ENCODE peak calls at places on chromosomes 2 and 18, in five cellular contexts. Q is fibroblast of lung, E is mammary epithelial cell, O is heart left ventricle, S is neuronal stem cell. N is an unnamed sample.

GRCh38 chr2:135279209-135279608 is 227.1 kb downstream of the RAB3GAP1 start:
- DNase-seq in Q (no peak), E (no peak), O (no peak), S (no peak), N (no peak)

GRCh38 chr2:68709421-68709911 is 25.1 kb upstream of the ARHGAP25 start:
- DNase-seq in Q (peak; percentile 41), E (peak; percentile 39), O (no peak), S (peak; percentile 38), N (peak; percentile 47)

GRCh38 chr2:80501874-80502624 is 197.5 kb upstream of the LRRTM1 start:
- DNase-seq in Q (no peak), E (no peak), O (no peak), S (no peak), N (no peak)

GRCh38 chr2:95159690-95160449 is at the start of gene ZNF514:
- DNase-seq in Q (peak; percentile 76), E (peak; percentile 54), O (peak; percentile 90), S (peak; percentile 69), N (peak; percentile 78)

GRCh38 chr2:73283545-73284295 is 558 bp downstream of the FBXO41 start:
- DNase-seq in Q (no peak), E (no peak), O (no peak), S (no peak), N (no peak)

GRCh38 chr2:72144746-72145657 is 2.7 kb downstream of the CYP26B1 start:
- DNase-seq in Q (no peak), E (peak; percentile 54), O (peak; percentile 62), S (peak; percentile 44), N (peak; percentile 77)

GRCh38 chr2:70247364-70248144 is 874 bp downstream of the TIA1 start:
- DNase-seq in Q (peak; percentile 32), E (peak; percentile 11), O (no peak), S (peak; percentile 35), N (peak; percentile 78)

GRCh38 chr2:138321458-138321857 is 180.1 kb upstream of the SPOPL start:
- DNase-seq in Q (no peak), E (no peak), O (no peak), S (no peak), N (no peak)

GRCh38 chr18:12744103-12744502 is 41.3 kb downstream of the PSMG2 start:
- DNase-seq in Q (peak; percentile 65), E (peak; percentile 64), O (no peak), S (no peak), N (peak; percentile 69)

GRCh38 chr2:20135631-20136050 is 84.2 kb upstream of the LAPTM4A start:
- DNase-seq in Q (peak; percentile 51), E (no peak), O (peak; percentile 44), S (peak; percentile 36), N (peak; percentile 70)

GRCh38 chr2:174610243-174610995 is 12.8 kb upstream of the WIPF1 start:
- DNase-seq in Q (peak; percentile 73), E (no peak), O (no peak), S (no peak), N (no peak)

GRCh38 chr2:152462591-152463178 is 127.7 kb downstream of the FMNL2 start:
- DNase-seq in Q (no peak), E (no peak), O (no peak), S (no peak), N (no peak)

GRCh38 chr2:174325932-174326879 is 8.5 kb upstream of the SP9 start:
- DNase-seq in Q (no peak), E (no peak), O (no peak), S (peak; percentile 41), N (no peak)

GRCh38 chr2:11375025-11375688 is 30.7 kb upstream of the ROCK2 start:
- DNase-seq in Q (no peak), E (no peak), O (no peak), S (no peak), N (no peak)
- H3K4me1 ChIP-seq in Q (peaks cover 33% of the 10 kb centered on the region), E (peaks cover 51% of the 10 kb centered on the region), O (peaks cover 20% of the 10 kb centered on the region), S (peaks cover 6% of the 10 kb centered on the region), N (peaks cover 8% of the 10 kb centered on the region)

GRCh38 chr2:128319773-128320608 is 1.3 kb upstream of the HS6ST1 start:
- DNase-seq in Q (no peak), E (no peak), O (no peak), S (no peak), N (no peak)
- H3K4me1 ChIP-seq in Q (peaks cover 12% of the 10 kb centered on the region), E (peaks cover 25% of the 10 kb centered on the region), O (peaks cover 36% of the 10 kb centered on the region), S (peaks cover 36% of the 10 kb centered on the region), N (peaks cover 4% of the 10 kb centered on the region)

GRCh38 chr18:79406708-79407107 is 11.0 kb downstream of the NFATC1 start:
- DNase-seq in Q (no peak), E (no peak), O (no peak), S (no peak), N (no peak)

GRCh38 chr18:79404567-79404910 is 8.8 kb downstream of the NFATC1 start:
- DNase-seq in Q (no peak), E (no peak), O (no peak), S (no peak), N (no peak)

GRCh38 chr18:79403723-79404566 is 8.2 kb downstream of the NFATC1 start:
- DNase-seq in Q (no peak), E (peak; percentile 24), O (no peak), S (no peak), N (no peak)

GRCh38 chr18:79405019-79405780 is 9.5 kb downstream of the NFATC1 start:
- DNase-seq in Q (no peak), E (no peak), O (no peak), S (no peak), N (no peak)

GRCh38 chr18:79405781-79406575 is 10.2 kb downstream of the NFATC1 start:
- DNase-seq in Q (no peak), E (no peak), O (peak; percentile 79), S (no peak), N (no peak)
- H3K4me1 ChIP-seq in Q (no peaks in the 10 kb centered on the region), E (peaks cover 9% of the 10 kb centered on the region), O (peaks cover 50% of the 10 kb centered on the region), S (no peaks in the 10 kb centered on the region), N (peaks cover 4% of the 10 kb centered on the region)

DNA sequence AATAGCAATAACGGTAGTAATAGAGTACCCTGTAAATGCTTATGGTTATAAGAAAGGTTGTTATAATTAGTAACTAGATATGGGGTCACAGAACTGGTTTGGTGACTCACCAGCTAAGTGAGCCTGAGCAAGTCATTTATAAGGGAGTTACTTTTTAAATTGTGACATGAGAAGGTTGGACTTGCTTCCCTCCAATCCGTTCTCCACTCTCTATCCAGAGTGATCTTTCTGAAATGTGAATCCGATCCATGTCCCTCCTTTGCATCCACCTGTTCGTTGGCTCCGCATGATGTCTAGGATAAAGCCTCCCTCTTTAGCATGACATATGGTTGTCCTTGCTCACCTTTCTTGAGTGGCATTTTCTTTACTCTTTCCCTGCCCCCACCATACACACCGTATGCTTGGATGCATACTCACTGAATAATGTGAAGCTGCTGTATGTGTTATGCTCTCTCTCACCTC is 83.1 kb downstream of the CDC42EP3 start:
- DNase-seq in Q (peak; percentile 74), E (peak; percentile 79), O (no peak), S (no peak), N (no peak)
- H3K4me1 ChIP-seq in Q (peaks cover 43% of the 10 kb centered on the region), E (peaks cover 74% of the 10 kb centered on the region), O (peaks cover 44% of the 10 kb centered on the region), S (peaks cover 8% of the 10 kb centered on the region), N (peaks cover 16% of the 10 kb centered on the region)